ENCODE peak calls at places on chromosomes 16 and 17, in four cellular contexts. S is GM12878, C is A549, R is K562. A is an unnamed sample.
A peak's percentile ranks its signal among the peaks of the same experiment; 100 is the strongest.

GRCh38 chr17:3002538-3003301 is 60.7 kb downstream of the OR1D5 start:
- DNase-seq in R (no peak), C (no peak), S (peak; percentile 86), A (no peak)

GRCh38 chr17:77834170-77835115 is 124.1 kb upstream of the TNRC6C start:
- DNase-seq in S (peak; percentile 49), R (peak; percentile 97), C (peak; percentile 71), A (peak; percentile 20)

GRCh38 chr17:14547016-14547415 is 246.1 kb downstream of the HS3ST3B1 start:
- DNase-seq in R (no peak), S (no peak), C (no peak), A (no peak)

GRCh38 chr17:45008191-45008590 is 40.1 kb upstream of the C1QL1 start:
- DNase-seq in R (no peak), S (no peak), C (no peak), A (no peak)

GRCh38 chr17:57550671-57551315 is 194.3 kb downstream of the CCDC182 start:
- DNase-seq in R (no peak), C (no peak), S (no peak), A (no peak)

GRCh38 chr16:85349413-85350145 is 237.3 kb upstream of the CIBAR2 start:
- DNase-seq in C (no peak), R (no peak), S (no peak), A (no peak)

GRCh38 chr17:4518901-4519300 is 20.2 kb downstream of the SPNS2 start:
- DNase-seq in S (no peak), C (no peak), R (no peak), A (no peak)

GRCh38 chr17:933168-934083 is 46.1 kb downstream of the NXN start:
- DNase-seq in C (peak; percentile 89), R (peak; percentile 34), S (no peak), A (peak; percentile 75)

GRCh38 chr17:47218896-47219430 is 9.8 kb downstream of the MYL4 start:
- DNase-seq in R (peak; percentile 89), S (no peak), C (no peak), A (no peak)

GRCh38 chr17:19359856-19360255 is 2.7 kb downstream of the B9D1 start:
- DNase-seq in R (no peak), C (no peak), S (no peak), A (no peak)

GRCh38 chr17:9020096-9020823 is 1.1 kb upstream of the NTN1 start:
- DNase-seq in C (no peak), R (no peak), S (no peak), A (no peak)

GRCh38 chr17:75970011-75970523 is 8.9 kb downstream of the ACOX1 start:
- DNase-seq in S (no peak), R (peak; percentile 88), C (peak; percentile 21), A (no peak)

GRCh38 chr16:88004391-88004790 is 53.2 kb downstream of the BANP start:
- DNase-seq in S (no peak), R (no peak), C (no peak), A (no peak)

GRCh38 chr16:15621456-15621855 is 21.5 kb downstream of the MARF1 start:
- DNase-seq in S (no peak), R (no peak), C (no peak), A (no peak)

GRCh38 chr17:48554412-48555090 is 9.6 kb upstream of the HOXB2 start:
- DNase-seq in S (no peak), C (peak; percentile 57), R (no peak), A (no peak)

GRCh38 chr16:85526132-85526731 is 86.9 kb upstream of the GSE1 start:
- DNase-seq in S (no peak), C (no peak), R (no peak), A (peak; percentile 53)

GRCh38 chr17:70794757-70795156 is 625.4 kb downstream of the KCNJ2 start:
- DNase-seq in R (no peak), S (no peak), C (no peak), A (no peak)

GRCh38 chr17:79078476-79079190 is 4.0 kb downstream of the ENGASE start:
- DNase-seq in C (no peak), R (no peak), S (no peak), A (no peak)

GRCh38 chr16:4529085-4530060 is 9.2 kb downstream of the CDIP1 start:
- DNase-seq in S (peak; percentile 23), C (no peak), R (no peak), A (no peak)

GRCh38 chr16:88059701-88060386 is 108.6 kb downstream of the BANP start:
- DNase-seq in C (no peak), R (no peak), S (no peak), A (no peak)

GRCh38 chr16:88014201-88014781 is 63.1 kb downstream of the BANP start:
- DNase-seq in R (no peak), C (peak; percentile 37), S (no peak), A (peak; percentile 20)

GRCh38 chr16:83849434-83849833 is 41.7 kb downstream of the HSBP1 start:
- DNase-seq in C (no peak), R (no peak), S (no peak), A (no peak)

GRCh38 chr17:10875984-10876555 is 38.2 kb upstream of the PIRT start:
- DNase-seq in S (no peak), C (peak; percentile 57), R (peak; percentile 47), A (peak; percentile 40)

GRCh38 chr16:72493681-72494415 is 321.9 kb upstream of the PMFBP1 start:
- DNase-seq in C (no peak), R (no peak), S (no peak), A (no peak)

GRCh38 chr17:57600092-57600491 is 145.0 kb downstream of the CCDC182 start:
- DNase-seq in C (no peak), R (no peak), S (no peak), A (no peak)

GRCh38 chr16:47729701-47730100 is 268.6 kb downstream of the PHKB start:
- DNase-seq in S (no peak), C (no peak), R (no peak), A (no peak)

GRCh38 chr17:56707312-56708219 is 114.1 kb downstream of the NOG start:
- DNase-seq in C (no peak), S (no peak), R (no peak), A (no peak)

GRCh38 chr17:74814453-74814852 is 38.3 kb upstream of the NAT9 start:
- DNase-seq in S (no peak), R (no peak), C (no peak), A (no peak)

GRCh38 chr17:65553009-65553645 is 8.3 kb downstream of the AXIN2 start:
- DNase-seq in R (no peak), C (no peak), S (no peak), A (no peak)

GRCh38 chr16:74304164-74304834 is 7.7 kb downstream of the PSMD7 start:
- DNase-seq in R (no peak), S (no peak), C (peak; percentile 29), A (peak; percentile 20)

GRCh38 chr17:17328251-17328650 is 25.1 kb downstream of the NT5M start:
- DNase-seq in R (no peak), S (no peak), C (no peak), A (no peak)

GRCh38 chr17:31073411-31073810 is 21.4 kb upstream of the NF1 start:
- DNase-seq in R (no peak), C (no peak), S (no peak), A (no peak)

GRCh38 chr16:9048302-9048700 is 43.1 kb upstream of the HAPSTR1 start:
- DNase-seq in R (no peak), C (no peak), S (no peak), A (no peak)

GRCh38 chr17:2396568-2397246 is 4.2 kb downstream of the MNT start:
- DNase-seq in C (peak; percentile 98), S (peak; percentile 68), R (peak; percentile 81), A (peak; percentile 95)

GRCh38 chr16:77974883-77975282 is 47.5 kb upstream of the CLEC3A start:
- DNase-seq in C (no peak), S (no peak), R (no peak), A (no peak)

GRCh38 chr17:82095777-82096708 is 2.0 kb downstream of the FASN start:
- DNase-seq in R (no peak), S (no peak), C (no peak), A (no peak)
- TF ChIP-seq CHD4 in R (no peak), S (no peak), C (no peak), A (no peak)

GRCh38 chr16:68190099-68190498 is 45.8 kb downstream of the ESRP2 start:
- DNase-seq in R (no peak), S (no peak), C (no peak), A (no peak)
- TF ChIP-seq CHD4 in R (no peak), S (no peak), C (no peak), A (no peak)

DNA sequence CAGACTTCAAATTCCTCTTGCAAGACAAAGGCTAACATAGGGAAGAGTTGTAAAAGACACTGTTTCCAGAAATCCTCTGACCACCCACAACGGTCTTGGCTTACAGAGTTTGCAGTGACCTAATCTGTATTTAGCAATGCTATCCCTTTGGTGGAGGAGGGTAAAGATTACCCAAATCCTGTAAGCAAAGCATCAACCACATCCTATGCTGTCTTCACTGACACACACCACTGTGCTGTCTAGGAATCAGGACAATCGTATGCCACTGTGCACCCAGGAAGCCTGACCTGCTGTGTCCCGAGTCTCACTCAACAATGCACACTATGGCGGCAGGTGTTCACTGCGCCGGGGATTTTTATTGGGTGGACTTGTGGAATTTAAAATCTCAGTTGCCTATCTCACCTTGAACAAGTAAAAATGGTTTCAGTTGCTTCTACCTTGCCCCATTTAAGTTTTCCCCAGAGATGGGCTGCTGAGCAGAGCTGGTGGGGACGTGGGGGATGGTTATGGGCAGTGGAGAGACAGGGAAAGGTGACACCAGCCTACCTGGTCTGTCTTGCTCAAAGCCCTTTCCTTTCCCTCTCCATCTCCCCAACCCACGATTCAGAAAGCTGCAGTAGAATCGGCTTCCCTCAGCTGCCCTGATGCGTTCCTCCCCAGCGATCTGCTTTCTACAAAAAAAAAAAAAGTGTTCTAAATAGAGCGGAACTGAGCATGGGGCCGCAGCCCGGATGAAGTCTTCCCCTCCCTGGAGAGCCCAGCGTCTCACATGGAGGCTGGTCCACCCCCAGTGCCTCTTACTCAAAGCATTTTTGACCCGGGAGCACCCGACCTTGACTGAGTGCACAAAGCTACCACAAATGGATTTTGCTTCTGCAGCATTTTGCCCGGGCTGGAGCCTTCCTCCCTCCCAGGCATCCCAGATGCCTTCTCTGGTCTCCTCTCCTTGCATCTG is 271.5 kb downstream of the SOX9 start:
- DNase-seq in S (peak; percentile 68), R (no peak), C (peak; percentile 78), A (no peak)
- TF ChIP-seq CHD4 in S (no peak), R (no peak), C (no peak), A (no peak)

DNA sequence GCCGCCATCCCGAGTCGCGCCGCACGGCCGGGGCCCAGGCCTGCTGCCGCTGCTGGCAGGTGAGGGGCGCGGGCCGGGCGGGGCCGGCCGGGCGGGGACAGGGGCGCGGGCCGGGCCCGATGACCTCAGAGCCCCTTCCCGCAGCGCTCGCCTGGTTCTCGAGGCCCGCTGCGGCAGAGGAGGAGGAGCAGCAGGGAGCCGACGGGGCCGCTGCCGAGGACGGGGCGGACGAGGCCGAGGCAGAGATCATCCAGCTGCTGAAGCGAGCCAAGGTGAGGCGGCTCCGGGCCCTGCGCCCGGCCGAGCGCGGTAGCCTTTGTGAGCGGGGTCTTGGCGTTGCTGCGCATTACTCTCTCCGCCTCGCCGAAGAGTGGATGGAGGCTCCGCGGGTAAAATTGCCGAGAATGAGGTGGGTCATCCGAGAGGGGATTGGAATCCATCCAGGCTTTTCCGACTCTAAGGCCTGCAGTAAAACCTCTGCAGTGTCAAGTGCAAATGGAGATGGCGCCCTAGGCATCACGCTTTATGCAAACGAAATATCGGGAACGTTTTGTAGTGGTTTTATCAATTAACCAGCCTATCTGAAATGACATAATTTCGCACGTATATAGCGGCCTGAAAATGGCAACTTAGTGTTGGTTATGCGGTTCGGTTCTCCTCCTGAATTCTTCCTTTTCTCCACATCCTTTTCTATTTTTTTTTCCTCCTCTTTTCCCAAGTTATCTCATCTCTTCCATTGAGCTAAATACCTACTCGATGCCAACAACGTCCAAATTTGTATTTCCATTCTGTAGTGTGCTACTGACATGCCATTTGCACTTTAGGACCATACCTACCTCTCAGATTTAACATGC is 577 bp downstream of the TTC19 start:
- DNase-seq in S (no peak), C (peak; percentile 48), R (no peak), A (peak; percentile 15)
- TF ChIP-seq CHD4 in S (no peak), C (no peak), R (no peak), A (no peak)

GRCh38 chr17:37322826-37323561 is 52.8 kb upstream of the C17orf78 start:
- DNase-seq in S (no peak), C (no peak), R (no peak), A (no peak)
- TF ChIP-seq CHD4 in S (no peak), C (no peak), R (no peak), A (no peak)